ENCODE peak calls at places on chromosomes 5 and 9, in seven cellular contexts. E is H1, F is SK-N-SH, D is K562, X is GM12878, P is HCT116, S is HepG2. I is an unnamed sample.

GRCh38 chr9:134493471-134494272 is 147.9 kb upstream of the COL5A1 start:
- DNase-seq in F (no peak), D (no peak), S (no peak), E (no peak), X (no peak), P (no peak), I (no peak)

GRCh38 chr9:36151306-36152210 is 15.0 kb downstream of the GLIPR2 start:
- DNase-seq in E (no peak), X (peak; percentile 72), P (no peak), D (no peak), S (no peak), F (no peak), I (no peak)

GRCh38 chr5:116652903-116653302 is 78.3 kb upstream of the SEMA6A start:
- DNase-seq in E (no peak), F (no peak), D (no peak), S (peak; percentile 15), P (no peak), X (no peak), I (no peak)

GRCh38 chr5:75053286-75054109 is 1.1 kb upstream of the GCNT4 start:
- DNase-seq in S (peak; percentile 16), X (no peak), F (peak; percentile 78), P (no peak), E (peak; percentile 70), D (peak; percentile 11), I (peak; percentile 61)

GRCh38 chr9:3285365-3286161 is 240.2 kb downstream of the RFX3 start:
- DNase-seq in F (no peak), P (no peak), S (no peak), D (no peak), E (no peak), X (no peak), I (no peak)

GRCh38 chr9:106019017-106019692 is 324.8 kb downstream of the TMEM38B start:
- DNase-seq in D (no peak), P (no peak), E (no peak), X (no peak), F (no peak), S (peak; percentile 24), I (no peak)

GRCh38 chr5:121596882-121597281 is 254.8 kb upstream of the FTMT start:
- DNase-seq in F (no peak), D (no peak), X (no peak), P (no peak), S (no peak), E (no peak), I (no peak)

GRCh38 chr5:145551714-145552113 is 283.4 kb downstream of the PRELID2 start:
- DNase-seq in X (no peak), F (no peak), E (no peak), S (no peak), D (no peak), P (no peak), I (no peak)

GRCh38 chr9:23665635-23666034 is 160.4 kb downstream of the ELAVL2 start:
- DNase-seq in D (no peak), P (no peak), E (no peak), S (no peak), X (no peak), F (no peak), I (no peak)

GRCh38 chr9:14345586-14346237 is 31.8 kb upstream of the NFIB start:
- DNase-seq in X (no peak), S (no peak), P (no peak), E (peak; percentile 68), F (peak; percentile 13), D (no peak), I (no peak)

GRCh38 chr9:17744786-17745185 is 165.9 kb downstream of the SH3GL2 start:
- DNase-seq in S (no peak), D (no peak), F (no peak), P (no peak), X (no peak), E (no peak), I (peak; percentile 4)

GRCh38 chr9:27440888-27441740 is 83.0 kb upstream of the IFNK start:
- DNase-seq in D (no peak), S (no peak), X (no peak), P (no peak), F (no peak), E (no peak), I (no peak)

GRCh38 chr9:96875460-96876142 is 21.3 kb upstream of the ZNF782 start:
- DNase-seq in P (peak; percentile 83), E (peak; percentile 93), F (peak; percentile 88), D (no peak), S (peak; percentile 96), X (peak; percentile 51), I (peak; percentile 79)

GRCh38 chr9:27784999-27785713 is 211.9 kb upstream of the C9orf72 start:
- DNase-seq in D (no peak), X (peak; percentile 13), E (no peak), P (no peak), F (no peak), S (no peak), I (no peak)

GRCh38 chr9:89428901-89429890 is 68.7 kb downstream of the SEMA4D start:
- DNase-seq in E (peak; percentile 74), P (no peak), D (peak; percentile 38), S (no peak), X (no peak), F (no peak), I (no peak)

GRCh38 chr9:105141448-105142101 is 102.9 kb upstream of the SLC44A1 start:
- DNase-seq in P (no peak), X (no peak), D (no peak), E (no peak), S (no peak), F (no peak), I (no peak)

GRCh38 chr5:143217804-143218160 is 185.7 kb downstream of the NR3C1 start:
- DNase-seq in X (peak; percentile 68), E (no peak), D (no peak), P (no peak), F (no peak), S (no peak), I (no peak)

GRCh38 chr5:107514305-107514704 is 156.4 kb downstream of the EFNA5 start:
- DNase-seq in P (no peak), E (no peak), F (no peak), S (no peak), X (no peak), D (no peak), I (no peak)

GRCh38 chr5:107513337-107514125 is 157.2 kb downstream of the EFNA5 start:
- DNase-seq in E (no peak), D (no peak), F (no peak), P (no peak), S (no peak), X (peak; percentile 39), I (no peak)

GRCh38 chr5:107515521-107515920 is 155.2 kb downstream of the EFNA5 start:
- DNase-seq in X (no peak), F (peak; percentile 29), D (no peak), P (no peak), S (no peak), E (no peak), I (no peak)

GRCh38 chr5:107508083-107508482 is 162.7 kb downstream of the EFNA5 start:
- DNase-seq in X (no peak), E (no peak), F (no peak), D (no peak), S (no peak), P (no peak), I (no peak)

GRCh38 chr5:107512029-107512428 is 158.7 kb downstream of the EFNA5 start:
- DNase-seq in X (no peak), P (no peak), D (no peak), S (no peak), E (no peak), F (no peak), I (no peak)
- TF ChIP-seq JUND in X (no peak), P (no peak), D (no peak), S (no peak), E (no peak), F (no peak), I (no peak)

GRCh38 chr5:31408814-31409213 is 123.1 kb downstream of the DROSHA start:
- DNase-seq in X (no peak), F (no peak), P (no peak), S (no peak), E (no peak), D (peak; percentile 34), I (no peak)
- TF ChIP-seq JUND in X (no peak), F (no peak), P (no peak), S (no peak), E (no peak), D (peak; percentile 53), I (no peak)

GRCh38 chr5:131209175-131209505 is 38.4 kb downstream of the LYRM7 start:
- DNase-seq in X (no peak), F (no peak), E (no peak), S (no peak), P (no peak), D (no peak), I (no peak)

GRCh38 chr5:131211669-131212068 is 40.9 kb downstream of the LYRM7 start:
- DNase-seq in E (no peak), X (no peak), S (no peak), D (no peak), F (no peak), P (no peak), I (no peak)

GRCh38 chr5:131212471-131213021 is 41.8 kb downstream of the LYRM7 start:
- DNase-seq in S (no peak), D (no peak), F (no peak), X (peak; percentile 94), P (no peak), E (no peak), I (no peak)

GRCh38 chr5:131206772-131207171 is 36.0 kb downstream of the LYRM7 start:
- DNase-seq in E (no peak), D (no peak), S (no peak), P (no peak), F (no peak), X (no peak), I (no peak)

GRCh38 chr5:131209506-131210191 is 38.9 kb downstream of the LYRM7 start:
- DNase-seq in S (no peak), D (no peak), X (peak; percentile 94), F (no peak), P (no peak), E (no peak), I (no peak)
- TF ChIP-seq JUND in S (no peak), D (no peak), X (no peak), F (no peak), P (no peak), E (no peak), I (no peak)

DNA sequence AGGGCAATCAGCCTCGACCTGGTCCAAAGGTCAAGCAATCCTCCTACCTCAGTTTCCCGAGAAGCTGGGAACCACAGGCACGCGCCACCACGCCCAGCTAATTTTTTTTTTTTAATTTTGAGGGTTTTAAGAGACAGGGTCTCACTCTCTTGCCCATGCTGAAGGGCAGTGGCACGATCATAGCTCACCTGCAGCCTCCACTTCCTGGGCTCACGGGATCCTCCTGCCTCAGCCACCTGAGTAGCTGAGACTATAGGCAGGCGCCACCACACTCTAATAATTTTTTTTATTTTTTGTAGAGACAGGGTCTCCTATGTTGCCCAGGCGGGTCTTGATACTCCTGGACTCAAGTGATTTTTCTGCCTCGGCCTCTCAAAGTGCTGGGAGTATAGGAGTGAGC is 1.6 kb downstream of the UIMC1 start:
- DNase-seq in P (no peak), X (no peak), S (no peak), E (no peak), D (no peak), F (no peak), I (no peak)
- TF ChIP-seq JUND in P (no peak), X (no peak), S (no peak), E (no peak), D (no peak), F (no peak), I (no peak)

DNA sequence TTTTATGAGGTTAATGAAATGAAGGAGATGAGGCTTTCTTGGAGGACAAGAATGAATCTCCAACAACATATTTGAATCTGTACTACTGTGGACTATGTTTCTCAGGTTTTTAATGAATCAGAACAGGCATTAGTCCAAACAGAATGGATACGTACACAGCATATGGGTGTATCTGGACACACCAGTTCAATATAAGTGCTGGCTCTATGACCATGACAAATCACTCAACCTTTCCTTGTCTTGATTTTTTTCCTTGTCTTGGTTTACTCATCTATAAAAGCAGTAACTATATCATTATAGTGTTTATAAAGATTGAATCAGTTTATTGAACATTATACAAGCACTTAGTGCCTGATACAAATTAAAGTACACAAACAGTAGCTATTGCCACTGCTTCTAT is 104.1 kb downstream of the AP3B1 start:
- DNase-seq in E (no peak), P (no peak), F (no peak), S (no peak), D (no peak), X (no peak), I (no peak)
- TF ChIP-seq JUND in E (no peak), P (no peak), F (no peak), S (no peak), D (no peak), X (no peak), I (no peak)

I was measured in T47D.